ENCODE peak calls at places on chromosome 13, in six cellular contexts. K is HCT116, D is H1, A is K562, E is HepG2, I is GM12878. Z is an unnamed sample. For H3K4me1, the result is how much of the 10 kb centered on the place peaks cover.

GRCh38 chr13:48412881-48413351 is at the start of gene LPAR6:
- DNase-seq in E (peak), K (no peak), I (no peak), D (no peak), A (no peak), Z (peak)

GRCh38 chr13:59842507-59842906 is 321.2 kb downstream of the DIAPH3 start:
- DNase-seq in E (no peak), K (no peak), A (no peak), D (no peak), I (no peak), Z (no peak)

GRCh38 chr13:48320906-48321510 is 17.5 kb downstream of the RB1 start:
- DNase-seq in D (no peak), K (no peak), I (no peak), A (no peak), E (no peak), Z (no peak)

GRCh38 chr13:58399263-58399662 is 767.7 kb downstream of the PCDH17 start:
- DNase-seq in I (no peak), D (no peak), K (no peak), E (no peak), A (no peak), Z (no peak)

GRCh38 chr13:58134012-58134411 is 502.5 kb downstream of the PCDH17 start:
- DNase-seq in D (no peak), E (no peak), I (no peak), K (no peak), A (no peak), Z (no peak)

GRCh38 chr13:50731400-50731799 is 112.1 kb downstream of the DLEU7 start:
- DNase-seq in A (no peak), K (no peak), D (no peak), E (no peak), I (peak), Z (no peak)

GRCh38 chr13:36418022-36418805 is 14.1 kb upstream of the CCNA1 start:
- DNase-seq in E (no peak), I (peak), D (no peak), A (no peak), K (no peak), Z (no peak)

GRCh38 chr13:107585466-107585865 is 629.9 kb downstream of the LIG4 start:
- DNase-seq in A (no peak), K (no peak), E (no peak), I (no peak), D (no peak), Z (no peak)

GRCh38 chr13:107808388-107808787 is 406.9 kb downstream of the LIG4 start:
- DNase-seq in E (no peak), I (no peak), A (no peak), K (no peak), D (no peak), Z (no peak)

GRCh38 chr13:20331419-20331818 is 99.3 kb upstream of the GJB6 start:
- DNase-seq in A (no peak), E (no peak), I (no peak), K (no peak), D (no peak), Z (no peak)

GRCh38 chr13:55497486-55497885 is 1643.2 kb upstream of the PRR20A start:
- DNase-seq in A (no peak), E (no peak), D (no peak), I (no peak), K (no peak), Z (no peak)

GRCh38 chr13:29516012-29516411 is 79.5 kb downstream of the SLC7A1 start:
- DNase-seq in E (no peak), A (no peak), D (no peak), I (no peak), K (no peak), Z (no peak)

GRCh38 chr13:110519046-110519445 is 42.5 kb downstream of the RAB20 start:
- DNase-seq in A (no peak), E (no peak), D (no peak), I (no peak), K (no peak), Z (no peak)

GRCh38 chr13:110455444-110455843 is 106.1 kb downstream of the RAB20 start:
- DNase-seq in D (no peak), E (no peak), A (no peak), I (no peak), K (no peak), Z (no peak)

GRCh38 chr13:107299717-107300116 is 731.8 kb upstream of the ARGLU1 start:
- DNase-seq in D (no peak), I (no peak), A (no peak), K (no peak), E (no peak), Z (no peak)

GRCh38 chr13:80030491-80030890 is 310.4 kb downstream of the SPRY2 start:
- DNase-seq in D (no peak), E (no peak), I (no peak), K (peak), A (no peak), Z (no peak)

GRCh38 chr13:107376393-107377085 is 808.6 kb upstream of the ARGLU1 start:
- DNase-seq in I (no peak), K (no peak), D (no peak), E (no peak), A (no peak), Z (no peak)

GRCh38 chr13:71879129-71879535 is 12.1 kb upstream of the DACH1 start:
- DNase-seq in A (peak), I (no peak), K (peak), E (peak), D (no peak), Z (no peak)

GRCh38 chr13:100608906-100609305 is 20.3 kb upstream of the GGACT start:
- DNase-seq in E (no peak), K (no peak), A (peak), I (peak), D (no peak), Z (no peak)

GRCh38 chr13:104750377-104750776 is 1684.2 kb upstream of the SLC10A2 start:
- DNase-seq in A (no peak), K (no peak), I (no peak), E (no peak), D (no peak), Z (no peak)

GRCh38 chr13:44906230-44906629 is 83.0 kb downstream of the NUFIP1 start:
- DNase-seq in K (no peak), I (no peak), A (no peak), E (no peak), D (no peak), Z (no peak)

GRCh38 chr13:76425930-76426329 is 460.3 kb downstream of the KCTD12 start:
- DNase-seq in E (no peak), D (no peak), I (no peak), A (no peak), K (no peak), Z (no peak)

GRCh38 chr13:51333421-51333820 is 6.1 kb upstream of the SERPINE3 start:
- DNase-seq in D (no peak), K (no peak), I (no peak), E (no peak), A (no peak), Z (no peak)

GRCh38 chr13:100611678-100612492 is 23.3 kb upstream of the GGACT start:
- DNase-seq in D (no peak), E (no peak), I (no peak), A (peak), K (no peak), Z (no peak)

GRCh38 chr13:74891610-74892009 is 590.4 kb downstream of the TBC1D4 start:
- DNase-seq in E (no peak), A (no peak), D (no peak), I (no peak), K (no peak), Z (no peak)

GRCh38 chr13:112647256-112647655 is 42.6 kb upstream of the ATP11A start:
- DNase-seq in A (no peak), K (no peak), D (no peak), E (no peak), I (no peak), Z (no peak)

GRCh38 chr13:59356607-59357006 is 807.1 kb downstream of the DIAPH3 start:
- DNase-seq in E (no peak), A (peak), K (no peak), D (no peak), I (no peak), Z (no peak)

GRCh38 chr13:31310781-31311180 is 111.0 kb downstream of the B3GLCT start:
- DNase-seq in E (no peak), K (no peak), I (no peak), D (no peak), A (no peak), Z (no peak)

GRCh38 chr13:91155512-91156114 is 191.9 kb upstream of the MIR17HG start:
- DNase-seq in I (no peak), K (no peak), D (no peak), A (no peak), E (no peak), Z (no peak)

GRCh38 chr13:35984776-35985453 is 146.3 kb downstream of the DCLK1 start:
- DNase-seq in E (no peak), I (no peak), A (no peak), D (peak), K (no peak), Z (no peak)

GRCh38 chr13:47934371-47934770 is 66.7 kb downstream of the SUCLA2 start:
- DNase-seq in A (no peak), K (no peak), D (no peak), I (no peak), E (no peak), Z (no peak)

GRCh38 chr13:77002590-77003190 is 10.8 kb downstream of the CLN5 start:
- DNase-seq in K (peak), D (no peak), A (peak), E (peak), I (no peak), Z (no peak)

GRCh38 chr13:106568225-106569003 is 477 bp upstream of the ARGLU1 start:
- DNase-seq in A (peak), I (no peak), D (no peak), K (peak), E (peak), Z (no peak)

GRCh38 chr13:49855930-49856329 is 63.4 kb upstream of the KPNA3 start:
- DNase-seq in E (peak), A (no peak), D (no peak), K (no peak), I (no peak), Z (no peak)

GRCh38 chr13:31199849-31200635 is at the start of gene B3GLCT:
- DNase-seq in A (peak), E (peak), D (peak), K (peak), I (no peak), Z (peak)

GRCh38 chr13:110882228-110882627 is 32.6 kb downstream of the ANKRD10 start:
- DNase-seq in D (no peak), A (no peak), I (no peak), E (no peak), K (no peak), Z (no peak)

GRCh38 chr13:32988588-32989256 is 27.5 kb upstream of the KL start:
- DNase-seq in D (no peak), I (no peak), A (no peak), E (no peak), K (no peak), Z (no peak)

GRCh38 chr13:46184277-46184699 is 2.3 kb upstream of the LCP1 start:
- DNase-seq in D (peak), I (no peak), A (peak), K (peak), E (peak), Z (peak)

GRCh38 chr13:108769213-108770070 is 140.0 kb downstream of the MYO16 start:
- DNase-seq in I (no peak), D (no peak), K (no peak), A (peak), E (no peak), Z (no peak)

GRCh38 chr13:99218969-99219368 is 18.3 kb downstream of the UBAC2 start:
- DNase-seq in A (no peak), D (no peak), K (no peak), I (peak), E (no peak), Z (no peak)
- H3K4me3 ChIP-seq in A (no peak), D (no peak), K (no peak), I (no peak), E (no peak), Z (no peak)

GRCh38 chr13:73370066-73370465 is 311.3 kb downstream of the KLF5 start:
- DNase-seq in K (no peak), E (no peak), D (no peak), I (no peak), A (no peak), Z (no peak)
- H3K4me1 ChIP-seq in K (under half), E (under half), D (under half), I (under half), A (under half), Z (under half)

GRCh38 chr13:95858286-95859075 is 181.5 kb downstream of the DNAJC3 start:
- DNase-seq in I (no peak), A (no peak), E (no peak), K (no peak), D (no peak), Z (no peak)
- TF ChIP-seq ZNF274 in I (no peak), A (no peak), E (no peak), K (no peak), D (no peak), Z (no peak)

DNA sequence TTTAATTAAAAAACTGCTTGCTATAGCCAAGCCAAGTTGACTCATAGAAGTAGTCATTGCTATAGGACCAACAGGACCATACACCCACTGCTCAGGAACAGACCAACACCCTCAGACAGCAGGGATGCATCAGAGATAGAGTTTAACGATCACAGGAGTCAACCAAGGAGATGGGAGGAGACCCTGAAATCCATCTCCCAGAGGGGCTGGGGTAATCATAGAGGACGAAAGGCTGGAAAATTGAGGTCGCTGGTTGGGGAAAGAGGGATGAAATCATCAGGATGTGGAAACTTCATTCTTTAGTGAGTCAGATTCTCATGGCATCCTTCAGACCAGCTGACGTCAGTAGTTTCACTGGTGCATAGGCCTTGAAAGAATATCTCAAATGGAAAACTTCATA is 160.4 kb upstream of the GPC6 start:
- DNase-seq in K (no peak), E (no peak), D (no peak), A (no peak), I (no peak), Z (no peak)
- H3K4me3 ChIP-seq in K (no peak), E (no peak), D (no peak), A (no peak), I (no peak), Z (no peak)

GRCh38 chr13:98479496-98480003 is 97.4 kb downstream of the STK24 start:
- DNase-seq in K (no peak), I (no peak), E (no peak), A (no peak), D (no peak), Z (no peak)
- H3K4me1 ChIP-seq in K (under half), I (half or more), E (half or more), A (half or more), D (under half), Z (under half)

DNA sequence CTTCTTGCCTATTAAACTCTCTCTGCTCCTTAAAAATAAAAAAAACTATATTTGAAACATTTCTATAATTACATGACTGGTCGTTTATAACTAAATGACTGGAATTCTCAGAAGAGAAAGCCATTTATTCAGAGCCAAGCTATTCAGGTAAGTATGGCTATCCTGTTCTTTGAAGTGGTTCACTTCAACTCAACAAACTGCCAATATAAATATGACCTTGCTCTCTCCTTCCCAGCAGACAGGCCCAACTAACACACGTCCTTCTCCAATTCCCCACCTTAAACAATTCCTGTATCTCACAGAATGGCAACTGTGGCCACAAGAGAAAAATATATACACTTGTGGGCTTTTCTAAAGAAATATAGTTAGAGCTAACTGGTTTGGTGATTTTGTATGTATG is 153.9 kb downstream of the MIPEP start:
- DNase-seq in K (no peak), I (no peak), E (no peak), A (no peak), D (no peak), Z (no peak)
- TF ChIP-seq ZNF274 in K (no peak), I (no peak), E (no peak), A (no peak), D (no peak), Z (no peak)

DNA sequence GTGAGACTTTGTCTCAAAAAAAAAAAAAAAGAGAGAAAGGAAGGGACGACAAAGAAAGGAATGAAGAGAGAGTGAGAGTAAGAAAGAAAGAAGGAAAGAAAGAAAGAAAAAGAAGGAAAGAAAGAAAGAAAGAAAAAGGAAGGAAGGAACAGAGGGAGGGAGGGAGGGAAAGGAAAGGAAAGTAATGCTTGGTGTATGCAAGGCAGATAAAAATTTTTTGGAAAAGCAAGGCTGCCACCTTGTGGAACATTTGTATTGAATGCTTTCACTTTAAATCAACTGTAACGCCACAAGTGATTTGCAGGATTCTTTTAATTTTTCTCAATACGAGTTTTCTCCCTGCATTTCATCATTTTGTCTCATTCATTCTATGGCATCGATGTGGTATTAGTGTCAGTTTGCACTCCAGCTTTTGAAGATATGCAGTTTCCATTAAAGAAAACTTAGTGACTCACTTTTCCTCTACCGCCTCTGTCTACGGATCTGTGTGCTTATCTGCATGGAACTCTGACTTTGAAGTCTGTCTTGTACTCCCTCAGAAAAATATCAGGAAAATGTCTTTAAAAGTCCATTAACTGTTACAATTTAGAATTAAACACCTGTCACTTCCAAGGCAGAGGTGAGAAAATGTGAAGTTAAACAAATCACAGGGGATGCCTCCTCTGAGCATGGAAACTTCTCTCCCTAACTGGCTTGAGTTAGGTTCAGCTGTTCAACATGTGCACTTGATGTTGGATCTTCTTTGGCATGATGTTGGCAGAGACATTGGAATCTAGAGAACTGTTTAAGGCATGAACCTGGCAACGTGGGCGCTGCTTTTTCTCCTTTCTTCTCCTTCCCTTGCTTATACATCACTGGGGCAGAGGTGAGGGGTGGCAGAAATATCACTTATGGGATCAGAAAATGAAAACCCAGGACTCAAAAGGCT is 20.0 kb upstream of the ZDHHC20 start:
- DNase-seq in D (no peak), E (peak), A (peak), I (no peak), K (peak), Z (no peak)
- H3K4me3 ChIP-seq in D (no peak), E (peak), A (no peak), I (no peak), K (no peak), Z (no peak)